ENCODE peak calls at places on chromosomes 2 and 18, in six cellular contexts. T, V, I, N, H and J are unnamed samples.

GRCh38 chr2:10654069-10654468 is 35.7 kb downstream of the NOL10 start:
- DNase-seq in T (no peak), V (peak; percentile 42), I (no peak), N (peak; percentile 57), H (no peak), J (peak; percentile 17)

GRCh38 chr2:85433511-85434089 is 15.1 kb downstream of the SH2D6 start:
- DNase-seq in T (peak; percentile 92), V (peak; percentile 63), I (peak; percentile 98), N (no peak), H (no peak), J (peak; percentile 94)

GRCh38 chr2:174524525-174524924 is 37.7 kb upstream of the GPR155 start:
- DNase-seq in T (no peak), V (no peak), I (no peak), N (no peak), H (no peak), J (no peak)

GRCh38 chr2:149076863-149077412 is 38.4 kb downstream of the LYPD6B start:
- DNase-seq in T (no peak), V (no peak), I (no peak), N (no peak), H (no peak), J (no peak)

GRCh38 chr2:179429060-179429471 is 164.4 kb upstream of the SESTD1 start:
- DNase-seq in T (no peak), V (no peak), I (no peak), N (no peak), H (no peak), J (no peak)

GRCh38 chr2:151638188-151638933 is 95.9 kb downstream of the NEB start:
- DNase-seq in T (no peak), V (no peak), I (no peak), N (peak; percentile 69), H (no peak), J (peak; percentile 5)

GRCh38 chr18:9404565-9405060 is 70.0 kb downstream of the TWSG1 start:
- DNase-seq in T (no peak), V (no peak), I (no peak), N (peak; percentile 94), H (no peak), J (peak; percentile 45)

GRCh38 chr2:205766765-205767359 is 84.6 kb downstream of the NRP2 start:
- DNase-seq in T (no peak), V (peak; percentile 69), I (peak; percentile 89), N (peak; percentile 66), H (peak; percentile 53), J (peak; percentile 75)

GRCh38 chr2:121356058-121356640 is 71.1 kb upstream of the TFCP2L1 start:
- DNase-seq in T (no peak), V (peak; percentile 55), I (peak; percentile 55), N (peak; percentile 74), H (peak; percentile 63), J (peak; percentile 83)

GRCh38 chr2:233643128-233643527 is 6.9 kb downstream of the UGT1A10 start:
- DNase-seq in T (no peak), V (no peak), I (no peak), N (peak; percentile 13), H (no peak), J (peak; percentile 24)
- TF ChIP-seq CTCF in T (no peak), V (no peak), I (no peak), N (peak; percentile 35), H (peak; percentile 14), J (peak; percentile 32)

GRCh38 chr2:33673937-33674336 is 74.8 kb upstream of the FAM98A start:
- DNase-seq in T (no peak), V (no peak), I (no peak), N (peak; percentile 32), H (no peak), J (peak; percentile 3)
- TF ChIP-seq CTCF in T (peak; percentile 30), V (peak; percentile 15), I (no peak), N (peak; percentile 18), H (peak; percentile 71), J (peak; percentile 27)

DNA sequence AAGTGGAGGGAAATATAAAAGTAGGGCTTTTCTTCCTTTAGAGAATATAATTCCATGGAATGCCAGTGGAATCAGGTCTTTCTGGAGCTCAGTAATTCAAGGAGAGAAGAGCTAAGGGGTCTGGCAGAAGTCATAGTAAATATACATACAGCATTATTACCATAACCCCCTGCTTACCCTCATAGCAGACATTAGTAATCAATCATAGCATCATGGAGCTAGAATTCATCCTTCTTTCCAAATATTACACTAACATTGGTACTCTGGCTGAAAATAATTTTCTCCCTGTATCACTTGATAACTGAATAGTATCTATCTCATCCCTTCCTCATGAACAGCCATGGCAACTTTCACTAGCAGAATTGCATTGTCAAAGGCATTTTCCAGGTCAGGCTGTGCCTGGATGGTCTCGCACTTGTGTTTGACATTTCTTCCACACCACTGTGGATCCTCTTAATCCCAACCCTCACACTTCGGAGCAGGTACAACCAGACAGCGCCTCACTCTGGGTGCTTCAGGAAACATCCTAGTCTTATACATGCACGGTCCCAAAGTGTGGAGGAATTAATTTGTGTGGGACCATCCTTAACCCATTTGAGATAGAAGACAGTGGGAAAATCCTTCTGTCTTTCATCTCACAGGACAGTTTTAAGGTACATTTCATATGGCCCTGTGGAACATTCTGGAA is 84.2 kb upstream of the SEC11C start:
- DNase-seq in T (no peak), V (no peak), I (no peak), N (no peak), H (no peak), J (peak; percentile 42)
- TF ChIP-seq CTCF in T (no peak), V (no peak), I (no peak), N (no peak), H (peak; percentile 14), J (peak; percentile 35)

DNA sequence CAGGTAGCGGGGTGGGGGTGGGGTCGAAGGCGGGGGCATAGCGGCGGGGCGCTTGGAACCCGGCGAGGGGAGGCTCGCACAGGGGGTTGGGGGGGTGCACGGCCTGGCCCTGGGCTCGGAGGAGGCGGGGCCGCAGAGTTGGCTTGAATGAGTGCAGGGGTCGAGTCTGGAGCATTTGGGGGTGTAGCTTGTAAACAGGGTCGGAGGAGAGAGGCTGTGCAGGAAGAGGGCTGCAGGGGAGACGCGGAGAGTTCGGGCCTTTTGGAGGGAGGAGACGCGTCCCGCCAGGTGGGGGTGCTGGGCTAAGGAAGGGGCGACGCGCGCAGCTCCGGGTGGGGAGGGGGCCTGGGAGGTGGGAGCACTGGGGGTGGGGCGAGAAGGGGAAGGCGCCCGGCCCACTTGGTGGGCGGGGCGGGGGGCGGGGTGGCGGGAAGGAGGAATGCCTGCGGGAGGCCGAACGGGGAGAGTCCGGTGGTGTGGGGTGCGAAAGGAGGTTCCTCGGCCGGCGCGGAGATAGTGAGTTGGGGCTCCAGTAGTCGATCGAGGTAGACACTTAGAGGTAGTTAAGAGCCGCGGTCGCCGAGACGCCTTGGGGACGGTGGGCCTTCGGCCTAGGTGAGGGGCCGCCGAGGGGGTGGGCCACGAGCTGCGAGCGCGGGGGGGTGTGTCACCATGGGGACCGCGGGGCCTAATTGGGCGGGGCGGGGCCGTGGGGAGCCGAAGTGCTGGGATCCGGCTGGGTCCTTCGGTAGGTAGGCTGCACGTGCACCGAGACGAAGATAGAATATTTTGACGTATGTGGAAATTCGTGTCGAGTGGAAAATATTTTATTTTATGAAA is 766 bp downstream of the MSH6 start:
- DNase-seq in T (peak; percentile 79), V (peak; percentile 73), I (peak; percentile 83), N (peak; percentile 56), H (peak; percentile 60), J (peak; percentile 47)
- TF ChIP-seq CTCF in T (no peak), V (no peak), I (no peak), N (no peak), H (no peak), J (no peak)

GRCh38 chr2:898319-898718 is 52.3 kb upstream of the SNTG2 start:
- DNase-seq in T (no peak), V (peak; percentile 16), I (no peak), N (no peak), H (peak; percentile 18), J (no peak)
- TF ChIP-seq CTCF in T (no peak), V (no peak), I (no peak), N (no peak), H (peak; percentile 56), J (no peak)

DNA sequence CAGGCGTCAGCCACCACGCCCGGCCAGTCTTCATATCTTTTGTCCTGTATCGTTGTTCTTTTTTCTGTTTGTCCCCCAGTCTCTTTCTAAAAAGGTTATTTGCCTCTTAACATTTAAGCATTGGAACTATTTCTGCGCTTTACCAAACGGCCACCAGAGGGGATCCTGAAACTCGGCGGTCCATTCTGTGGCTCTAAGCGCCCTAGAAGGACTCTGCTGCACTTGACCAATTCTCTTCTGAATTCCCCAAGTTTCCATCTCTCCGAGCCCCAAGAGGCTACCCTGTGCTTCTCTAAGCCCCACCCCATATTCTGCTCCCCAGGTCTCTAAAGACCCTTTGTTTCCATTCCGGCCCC is 33.1 kb upstream of the REG3G start:
- DNase-seq in T (no peak), V (no peak), I (no peak), N (peak; percentile 7), H (peak; percentile 26), J (peak; percentile 1)
- TF ChIP-seq CTCF in T (no peak), V (no peak), I (no peak), N (peak; percentile 43), H (peak; percentile 70), J (peak; percentile 18)

GRCh38 chr2:200050921-200051620 is 95.7 kb downstream of the MAIP1 start:
- DNase-seq in T (no peak), V (no peak), I (no peak), N (no peak), H (no peak), J (no peak)

GRCh38 chr2:200056105-200056504 is 100.7 kb downstream of the MAIP1 start:
- DNase-seq in T (no peak), V (no peak), I (no peak), N (no peak), H (no peak), J (peak; percentile 21)

GRCh38 chr2:200051621-200051945 is 96.2 kb downstream of the MAIP1 start:
- DNase-seq in T (no peak), V (no peak), I (no peak), N (no peak), H (no peak), J (no peak)

GRCh38 chr2:200052627-200053026 is 97.2 kb downstream of the MAIP1 start:
- DNase-seq in T (no peak), V (no peak), I (no peak), N (no peak), H (no peak), J (no peak)

DNA sequence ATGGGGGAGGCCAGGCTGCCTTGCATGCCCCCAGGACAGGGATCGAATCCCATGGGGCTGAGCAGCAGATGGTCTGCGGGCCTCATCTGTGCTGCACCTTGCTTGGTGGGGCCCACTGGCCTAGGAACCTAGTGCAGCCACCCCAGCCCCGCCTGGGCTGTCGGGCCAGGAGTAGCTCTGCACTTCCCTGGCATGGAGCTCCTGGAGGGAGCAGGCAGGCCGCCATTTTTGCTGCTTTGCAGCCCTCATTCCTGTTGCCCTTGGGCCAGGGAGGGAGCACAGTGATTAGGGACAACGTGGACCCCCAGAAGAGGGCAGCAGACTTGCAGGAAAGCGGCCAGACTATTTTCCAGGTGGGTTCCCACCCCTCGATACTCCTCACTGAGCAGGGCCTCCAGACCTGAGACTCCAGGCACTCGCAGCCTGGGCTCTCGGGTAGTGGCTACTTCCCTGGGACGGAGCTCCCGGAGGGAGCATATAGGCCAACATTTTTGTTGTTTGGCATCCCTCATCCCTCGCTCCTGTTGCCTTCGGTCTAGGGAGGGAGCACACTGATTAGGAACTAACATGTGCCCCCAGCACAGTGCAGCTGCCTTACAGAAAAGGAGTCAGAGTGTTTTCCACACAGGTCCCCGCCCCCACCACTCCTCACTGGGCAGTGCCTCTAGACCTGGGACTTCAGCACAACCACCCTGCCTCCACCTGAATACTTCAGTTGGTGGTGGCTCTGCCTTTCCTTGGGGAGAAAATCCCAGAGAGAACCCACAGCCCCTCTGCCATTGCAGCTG is 99.5 kb downstream of the MAIP1 start:
- DNase-seq in T (no peak), V (no peak), I (no peak), N (no peak), H (peak; percentile 12), J (no peak)
- TF ChIP-seq CTCF in T (no peak), V (no peak), I (no peak), N (peak; percentile 8), H (no peak), J (peak; percentile 11)